ENCODE peak calls at places on chromosomes 4 and X, in six cellular contexts. I is GM23248, J is heart left ventricle, R is psoas muscle, D is prostate gland, X is OCI-LY7. B is an unnamed sample.

GRCh38 chrX:132071260-132071659 is 48.2 kb downstream of the STK26 start:
- DNase-seq in I (peak; percentile 26), J (no peak), R (no peak), D (no peak), X (peak; percentile 9), B (no peak)

GRCh38 chr4:177391287-177391686 is 51.0 kb downstream of the AGA start:
- DNase-seq in I (no peak), J (no peak), R (no peak), D (no peak), X (no peak), B (no peak)

GRCh38 chrX:35406386-35406785 is 391.8 kb upstream of the MAGEB16 start:
- DNase-seq in I (no peak), J (no peak), R (no peak), D (no peak), X (no peak), B (no peak)

GRCh38 chrX:110317079-110317819 is 636 bp downstream of the AMMECR1 start:
- DNase-seq in I (peak; percentile 43), J (peak; percentile 26), R (peak; percentile 54), D (peak; percentile 5), X (peak; percentile 37), B (peak; percentile 20)

GRCh38 chrX:88244066-88244465 is 503.0 kb upstream of the CPXCR1 start:
- DNase-seq in I (no peak), J (no peak), R (no peak), D (no peak), X (no peak), B (no peak)

GRCh38 chr4:150315175-150315574 is 236.9 kb downstream of the DCLK2 start:
- DNase-seq in I (no peak), J (no peak), R (no peak), D (no peak), X (no peak), B (no peak)

GRCh38 chrX:77937291-77937690 is 26.8 kb downstream of the ATP7A start:
- DNase-seq in I (peak; percentile 23), J (no peak), R (no peak), D (no peak), X (no peak), B (no peak)

GRCh38 chr4:111066447-111066846 is 443.6 kb upstream of the PITX2 start:
- DNase-seq in I (peak; percentile 73), J (no peak), R (no peak), D (no peak), X (no peak), B (no peak)

GRCh38 chrX:9164535-9165425 is 130.9 kb upstream of the FAM9B start:
- DNase-seq in I (no peak), J (no peak), R (no peak), D (no peak), X (no peak), B (no peak)

GRCh38 chr4:141158219-141158618 is 24.9 kb upstream of the RNF150 start:
- DNase-seq in I (peak; percentile 68), J (no peak), R (no peak), D (no peak), X (peak; percentile 38), B (no peak)

GRCh38 chr4:3363411-3364141 is 70.8 kb downstream of the RGS12 start:
- DNase-seq in I (no peak), J (no peak), R (no peak), D (no peak), X (no peak), B (no peak)

GRCh38 chrX:71870337-71871098 is 40.1 kb upstream of the NHSL2 start:
- DNase-seq in I (peak; percentile 5), J (no peak), R (no peak), D (no peak), X (peak; percentile 0), B (no peak)

GRCh38 chrX:31500920-31501319 is 429.1 kb upstream of the FTHL17 start:
- DNase-seq in I (no peak), J (no peak), R (no peak), D (no peak), X (no peak), B (no peak)

GRCh38 chr4:147733614-147734344 is 1.9 kb downstream of the ARHGAP10 start:
- DNase-seq in I (peak; percentile 77), J (peak; percentile 60), R (peak; percentile 68), D (no peak), X (no peak), B (no peak)

GRCh38 chrX:69185886-69186285 is 20.6 kb upstream of the PJA1 start:
- DNase-seq in I (no peak), J (no peak), R (no peak), D (no peak), X (no peak), B (no peak)

DNA sequence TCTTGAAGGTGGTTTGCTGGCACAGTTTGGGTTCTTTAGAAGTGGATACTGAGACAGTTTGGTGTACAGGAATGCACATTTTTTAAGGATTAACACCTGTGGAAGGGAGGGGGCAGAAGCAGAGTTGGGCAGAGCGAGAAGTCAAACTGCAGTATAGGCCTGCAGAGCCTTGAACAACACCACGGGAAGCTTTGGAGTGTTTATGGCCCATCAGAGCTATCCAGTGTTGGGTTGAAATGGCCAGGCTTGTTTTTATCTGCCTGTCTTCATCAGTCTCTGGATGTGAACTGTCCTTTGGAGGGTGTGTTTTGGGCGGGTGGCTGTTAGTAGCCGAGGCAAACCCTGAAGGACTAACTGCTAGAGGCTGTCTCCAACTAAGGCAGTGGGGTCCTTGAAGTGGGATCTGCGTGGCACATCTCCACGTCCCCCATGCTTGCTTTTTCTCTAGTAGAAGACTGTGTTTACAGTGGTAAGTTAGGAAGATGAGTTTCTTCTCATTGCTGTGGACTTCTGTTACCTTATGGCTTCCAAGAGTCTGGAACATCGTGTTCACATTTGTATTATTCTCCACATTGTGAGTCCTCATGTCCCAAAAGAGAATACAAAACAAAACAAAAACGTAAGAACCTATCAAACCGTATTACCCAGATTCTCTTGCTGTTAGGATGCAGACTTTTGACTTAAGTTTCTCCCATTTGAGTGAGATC is 41.0 kb downstream of the TMEM131L start:
- DNase-seq in I (no peak), J (no peak), R (no peak), D (no peak), X (no peak), B (no peak)
- H3K4me1 ChIP-seq in I (peaks cover 18% of the 10 kb centered on the region), J (peaks cover 7% of the 10 kb centered on the region), R (peaks cover 52% of the 10 kb centered on the region), D (peaks cover 2% of the 10 kb centered on the region), X (peaks cover 4% of the 10 kb centered on the region), B (peaks cover 49% of the 10 kb centered on the region)

DNA sequence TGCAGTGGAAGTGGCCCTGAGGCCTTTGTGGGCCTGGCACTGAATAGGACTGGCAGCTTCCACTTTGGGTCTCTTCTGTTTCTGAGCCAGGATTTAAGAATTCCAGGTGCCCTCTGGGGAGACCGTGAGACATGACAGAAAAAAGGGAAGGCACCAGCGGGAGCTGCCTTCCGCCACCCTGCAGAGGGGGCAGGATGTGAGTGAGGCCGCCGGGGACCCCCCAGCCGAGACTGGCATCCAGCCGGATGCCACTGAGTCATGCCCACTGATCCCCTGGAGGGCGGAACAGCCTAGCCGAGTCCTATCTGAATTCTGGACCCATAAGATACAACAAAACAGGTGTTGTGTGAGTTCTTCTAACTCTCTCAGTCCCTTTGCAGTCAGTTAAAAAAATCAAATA is 41.3 kb downstream of the C4orf50 start:
- DNase-seq in I (no peak), J (no peak), R (no peak), D (no peak), X (no peak), B (no peak)
- H3K4me1 ChIP-seq in I (no peaks in the 10 kb centered on the region), J (no peaks in the 10 kb centered on the region), R (no peaks in the 10 kb centered on the region), D (no peaks in the 10 kb centered on the region), X (no peaks in the 10 kb centered on the region), B (no peaks in the 10 kb centered on the region)

GRCh38 chrX:45756562-45756961 is 555.9 kb upstream of the DIPK2B start:
- DNase-seq in I (no peak), J (no peak), R (no peak), D (peak; percentile 34), X (no peak), B (no peak)
- H3K4me1 ChIP-seq in I (peaks cover 70% of the 10 kb centered on the region), J (no peaks in the 10 kb centered on the region), R (no peaks in the 10 kb centered on the region), D (no peaks in the 10 kb centered on the region), X (no peaks in the 10 kb centered on the region), B (no peaks in the 10 kb centered on the region)

DNA sequence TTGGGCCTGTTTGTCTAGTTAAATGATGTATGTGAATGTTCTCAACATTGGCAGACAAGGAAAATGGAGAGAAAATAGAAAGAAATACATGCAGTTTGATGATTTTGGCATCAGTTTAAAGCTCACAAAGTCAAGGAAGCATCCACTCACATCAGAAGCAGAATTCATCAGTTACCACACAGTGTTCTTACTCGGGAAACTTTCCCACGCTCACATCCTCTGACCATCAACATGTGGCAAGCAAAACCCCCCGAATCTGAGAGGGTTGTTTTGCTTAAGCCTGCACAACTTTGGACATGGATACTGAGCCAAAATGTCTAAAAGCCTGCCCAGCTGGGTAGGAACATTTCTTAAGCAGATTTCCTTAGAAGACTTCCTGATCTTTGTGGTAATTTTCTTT is 407.6 kb downstream of the ANKRD50 start:
- DNase-seq in I (no peak), J (no peak), R (no peak), D (no peak), X (no peak), B (no peak)
- H3K4me1 ChIP-seq in I (no peaks in the 10 kb centered on the region), J (no peaks in the 10 kb centered on the region), R (no peaks in the 10 kb centered on the region), D (no peaks in the 10 kb centered on the region), X (no peaks in the 10 kb centered on the region), B (no peaks in the 10 kb centered on the region)

DNA sequence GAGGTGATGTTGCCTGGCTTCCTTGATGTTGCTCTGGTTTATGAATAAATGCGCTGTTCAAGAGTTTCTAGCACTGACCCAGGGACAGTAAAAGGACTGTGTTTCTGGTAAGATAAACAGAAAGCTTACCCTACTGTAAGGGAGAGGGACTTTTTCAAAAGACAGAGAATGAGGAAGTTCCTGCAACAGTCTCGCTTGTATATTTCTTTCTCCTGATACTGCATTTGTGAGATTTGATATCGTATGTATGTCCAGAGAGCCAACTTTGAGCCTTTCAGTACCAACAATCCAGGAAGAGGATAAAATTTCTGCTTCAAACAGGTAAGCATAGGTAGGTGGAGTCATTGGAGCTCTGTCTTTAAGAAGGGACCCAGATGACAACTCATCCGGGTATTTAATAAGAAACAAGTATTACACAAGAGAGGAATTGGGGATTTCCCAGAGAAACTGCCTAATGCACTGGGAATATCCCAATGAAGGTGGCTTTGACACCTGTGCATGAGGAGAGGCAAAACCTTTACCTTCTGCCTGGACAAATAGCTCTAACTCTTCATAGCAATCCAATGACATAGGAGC is 771 bp downstream of the DAPP1 start:
- DNase-seq in I (no peak), J (no peak), R (no peak), D (no peak), X (peak; percentile 59), B (no peak)
- H3K4me1 ChIP-seq in I (no peaks in the 10 kb centered on the region), J (no peaks in the 10 kb centered on the region), R (no peaks in the 10 kb centered on the region), D (no peaks in the 10 kb centered on the region), X (peaks cover 68% of the 10 kb centered on the region), B (peaks cover 12% of the 10 kb centered on the region)

GRCh38 chr4:143355540-143356217 is 19.0 kb downstream of the GAB1 start:
- DNase-seq in I (peak; percentile 55), J (no peak), R (no peak), D (no peak), X (peak; percentile 39), B (no peak)
- H3K4me1 ChIP-seq in I (peaks cover 39% of the 10 kb centered on the region), J (peaks cover 91% of the 10 kb centered on the region), R (peaks cover 87% of the 10 kb centered on the region), D (peaks cover 3% of the 10 kb centered on the region), X (peaks cover 98% of the 10 kb centered on the region), B (peaks cover 68% of the 10 kb centered on the region)

GRCh38 chr4:158161561-158162354 is 11.1 kb downstream of the GASK1B start:
- DNase-seq in I (peak; percentile 88), J (peak; percentile 33), R (no peak), D (no peak), X (no peak), B (no peak)
- H3K4me1 ChIP-seq in I (peaks cover 28% of the 10 kb centered on the region), J (peaks cover 89% of the 10 kb centered on the region), R (peaks cover 10% of the 10 kb centered on the region), D (no peaks in the 10 kb centered on the region), X (no peaks in the 10 kb centered on the region), B (peaks cover 6% of the 10 kb centered on the region)

B was measured in body of pancreas.